ENCODE peak calls at places on chromosome 16, in five cellular contexts. L is upper lobe of right lung, Y is uterus, Z is breast epithelium, K is IMR-90. W is an unnamed sample.

GRCh38 chr16:86363057-86363490 is 147.3 kb upstream of the FOXF1 start:
- DNase-seq in K (peak; percentile 98), L (no peak), Y (no peak), Z (no peak), W (no peak)

GRCh38 chr16:2497116-2497630 is 16.6 kb upstream of the ATP6V0C start:
- DNase-seq in K (no peak), Z (no peak), Y (no peak), L (peak; percentile 83), W (no peak)

GRCh38 chr16:57066625-57067024 is 25.8 kb upstream of the CPNE2 start:
- DNase-seq in Z (no peak), L (no peak), K (no peak), Y (no peak), W (no peak)

GRCh38 chr16:19265531-19265930 is 20.0 kb upstream of the CLEC19A start:
- DNase-seq in Y (no peak), Z (no peak), L (no peak), K (no peak), W (no peak)

GRCh38 chr16:62077998-62078397 is 41.8 kb upstream of the CDH8 start:
- DNase-seq in K (no peak), Y (no peak), Z (no peak), L (no peak), W (no peak)

GRCh38 chr16:729768-730665 is 3.1 kb downstream of the HAGHL start:
- DNase-seq in L (peak; percentile 65), Y (no peak), Z (no peak), K (no peak), W (no peak)

GRCh38 chr16:29999605-30000004 is 3.6 kb downstream of the INO80E start:
- DNase-seq in Y (no peak), L (no peak), Z (no peak), K (no peak), W (no peak)

GRCh38 chr16:21260870-21261791 is 17.0 kb downstream of the CRYM start:
- DNase-seq in Y (peak; percentile 48), K (peak; percentile 94), L (no peak), Z (no peak), W (no peak)

GRCh38 chr16:2333231-2333630 is 7.3 kb downstream of the ABCA3 start:
- DNase-seq in L (no peak), K (no peak), Z (peak; percentile 2), Y (no peak), W (no peak)

GRCh38 chr16:64122177-64122576 is 999.7 kb downstream of the CDH11 start:
- DNase-seq in K (no peak), Y (no peak), L (no peak), Z (no peak), W (no peak)

GRCh38 chr16:9123871-9124270 is 32.4 kb downstream of the HAPSTR1 start:
- DNase-seq in K (no peak), Y (no peak), L (peak; percentile 85), Z (peak; percentile 82), W (no peak)

GRCh38 chr16:48959204-48959603 is 322.4 kb downstream of the CBLN1 start:
- DNase-seq in K (no peak), L (no peak), Z (no peak), Y (no peak), W (no peak)

GRCh38 chr16:67296422-67296821 is 17.1 kb downstream of the PLEKHG4 start:
- DNase-seq in K (peak; percentile 92), Y (no peak), Z (no peak), L (no peak), W (no peak)

GRCh38 chr16:52649870-52650269 is 102.9 kb upstream of the TOX3 start:
- DNase-seq in K (no peak), L (no peak), Z (no peak), Y (no peak), W (no peak)

GRCh38 chr16:27040671-27041070 is 26.1 kb upstream of the C16orf82 start:
- DNase-seq in Y (no peak), K (no peak), Z (no peak), L (no peak), W (no peak)

GRCh38 chr16:8088820-8089338 is 501.4 kb downstream of the TMEM114 start:
- DNase-seq in L (no peak), Z (no peak), K (no peak), Y (no peak), W (no peak)

GRCh38 chr16:4548124-4548523 is 8.0 kb upstream of the C16orf96 start:
- DNase-seq in Y (no peak), L (no peak), Z (no peak), K (no peak), W (no peak)

GRCh38 chr16:11258553-11259287 is 2.7 kb upstream of the SOCS1 start:
- DNase-seq in K (no peak), Z (peak; percentile 66), L (no peak), Y (peak; percentile 40), W (no peak)

GRCh38 chr16:75175074-75175473 is 26.8 kb downstream of the ZFP1 start:
- DNase-seq in K (no peak), L (no peak), Z (no peak), Y (no peak), W (no peak)
- H3K9me3 ChIP-seq in K (peaks cover 53% of the 10 kb centered on the region), L (peaks cover 22% of the 10 kb centered on the region), Z (peaks cover 44% of the 10 kb centered on the region), Y (no peaks in the 10 kb centered on the region), W (peaks cover 8% of the 10 kb centered on the region)

GRCh38 chr16:31727553-31727952 is 146.1 kb upstream of the ZNF267 start:
- DNase-seq in Y (no peak), L (no peak), Z (no peak), K (no peak), W (no peak)
- H3K9me3 ChIP-seq in Y (no peaks in the 10 kb centered on the region), L (peaks cover 24% of the 10 kb centered on the region), Z (no peaks in the 10 kb centered on the region), K (peaks cover 4% of the 10 kb centered on the region), W (peaks cover 3% of the 10 kb centered on the region)

GRCh38 chr16:59113009-59113408 is 378.9 kb upstream of the GOT2 start:
- DNase-seq in K (no peak), L (no peak), Y (no peak), Z (no peak), W (no peak)
- H3K9me3 ChIP-seq in K (peaks cover 4% of the 10 kb centered on the region), L (no peaks in the 10 kb centered on the region), Y (no peaks in the 10 kb centered on the region), Z (no peaks in the 10 kb centered on the region), W (no peaks in the 10 kb centered on the region)

GRCh38 chr16:84020353-84020752 is 22.2 kb downstream of the SLC38A8 start:
- DNase-seq in Y (no peak), Z (no peak), L (no peak), K (no peak), W (no peak)
- H3K9me3 ChIP-seq in Y (no peaks in the 10 kb centered on the region), Z (no peaks in the 10 kb centered on the region), L (no peaks in the 10 kb centered on the region), K (peaks cover 13% of the 10 kb centered on the region), W (no peaks in the 10 kb centered on the region)

GRCh38 chr16:35255816-35256215 is 1796.4 kb downstream of the TP53TG3F start:
- DNase-seq in K (no peak), Z (no peak), Y (no peak), L (no peak), W (no peak)

GRCh38 chr16:35249051-35249450 is 1789.6 kb downstream of the TP53TG3F start:
- DNase-seq in K (no peak), Z (no peak), L (no peak), Y (no peak), W (no peak)

GRCh38 chr16:35258381-35258780 is 1799.0 kb downstream of the TP53TG3F start:
- DNase-seq in K (no peak), Z (no peak), Y (no peak), L (no peak), W (no peak)

GRCh38 chr16:35255186-35255803 is 1795.9 kb downstream of the TP53TG3F start:
- DNase-seq in Z (no peak), K (no peak), Y (no peak), L (no peak), W (no peak)

GRCh38 chr16:35252356-35252936 is 1793.0 kb downstream of the TP53TG3F start:
- DNase-seq in Y (no peak), Z (no peak), L (no peak), K (peak; percentile 1), W (no peak)
- H3K9me3 ChIP-seq in Y (no peaks in the 10 kb centered on the region), Z (peaks cover 11% of the 10 kb centered on the region), L (peaks cover 2% of the 10 kb centered on the region), K (peaks cover 20% of the 10 kb centered on the region), W (no peaks in the 10 kb centered on the region)

GRCh38 chr16:68564367-68564985 is 25.4 kb downstream of the ZFP90 start:
- DNase-seq in Z (no peak), Y (no peak), L (no peak), K (peak; percentile 8), W (no peak)

GRCh38 chr16:68563631-68564366 is 24.7 kb downstream of the ZFP90 start:
- DNase-seq in Y (no peak), Z (no peak), L (no peak), K (no peak), W (no peak)
- H3K9me3 ChIP-seq in Y (no peaks in the 10 kb centered on the region), Z (peaks cover 96% of the 10 kb centered on the region), L (peaks cover 99% of the 10 kb centered on the region), K (peaks cover 87% of the 10 kb centered on the region), W (peaks cover 47% of the 10 kb centered on the region)

GRCh38 chr16:24423332-24423731 is 116.0 kb upstream of the RBBP6 start:
- DNase-seq in Z (no peak), K (no peak), L (no peak), Y (no peak), W (no peak)
- H3K9me3 ChIP-seq in Z (no peaks in the 10 kb centered on the region), K (no peaks in the 10 kb centered on the region), L (peaks cover 4% of the 10 kb centered on the region), Y (no peaks in the 10 kb centered on the region), W (no peaks in the 10 kb centered on the region)

W was measured in T-helper 17 cell.